ENCODE peak calls at places on chromosomes 2 and 18, in ten cellular contexts. Q, U, N, R, D, L, T, O, G and W are unnamed samples.

GRCh38 chr2:112713585-112713925 is 7.3 kb upstream of the NT5DC4 start:
- DNase-seq in D (no peak), T (no peak), G (no peak), U (no peak), N (no peak), L (no peak), Q (no peak), O (no peak), R (no peak), W (no peak)

GRCh38 chr18:10170375-10170774 is 256.6 kb downstream of the VAPA start:
- DNase-seq in D (no peak), O (no peak), U (peak), T (no peak), R (no peak), G (no peak), Q (no peak), L (no peak), N (no peak), W (no peak)

GRCh38 chr18:58046794-58047555 is 2.9 kb downstream of the NEDD4L start:
- DNase-seq in O (no peak), N (no peak), L (no peak), U (no peak), D (no peak), G (no peak), T (no peak), Q (no peak), R (no peak), W (no peak)

GRCh38 chr2:144523606-144524131 is 3.8 kb upstream of the ZEB2 start:
- DNase-seq in G (no peak), O (no peak), L (no peak), D (no peak), T (no peak), U (no peak), N (no peak), R (no peak), Q (peak), W (no peak)

GRCh38 chr18:35938562-35938961 is 33.9 kb upstream of the RMP24 start:
- DNase-seq in R (no peak), L (no peak), D (no peak), T (no peak), U (peak), O (no peak), G (no peak), N (no peak), Q (no peak), W (no peak)

GRCh38 chr2:242038928-242039341 is 169.4 kb downstream of the RTP5 start:
- DNase-seq in R (no peak), T (no peak), L (no peak), N (no peak), D (no peak), G (no peak), Q (no peak), O (no peak), U (no peak), W (no peak)

GRCh38 chr2:21486445-21486844 is 362.7 kb downstream of the TDRD15 start:
- DNase-seq in Q (no peak), R (no peak), N (no peak), O (no peak), G (no peak), D (no peak), U (no peak), T (no peak), L (no peak), W (no peak)

GRCh38 chr2:183248866-183249567 is 124.8 kb downstream of the NUP35 start:
- DNase-seq in R (no peak), G (no peak), U (peak), O (peak), Q (peak), N (no peak), T (no peak), D (no peak), L (no peak), W (no peak)

GRCh38 chr18:12659904-12660605 is 2.1 kb upstream of the SPIRE1 start:
- DNase-seq in Q (peak), D (no peak), U (peak), R (no peak), O (peak), T (no peak), N (peak), G (peak), L (no peak), W (no peak)

GRCh38 chr2:152176113-152176714 is 651 bp upstream of the STAM2 start:
- DNase-seq in L (no peak), T (no peak), U (peak), G (no peak), Q (no peak), R (no peak), O (no peak), D (no peak), N (no peak), W (no peak)

GRCh38 chr2:225573603-225574002 is 174.1 kb downstream of the NYAP2 start:
- DNase-seq in N (no peak), R (no peak), G (no peak), O (no peak), L (no peak), Q (no peak), D (no peak), T (no peak), U (no peak), W (no peak)

GRCh38 chr2:165803123-165803760 is 9.2 kb upstream of the GALNT3 start:
- DNase-seq in Q (no peak), D (no peak), G (no peak), O (no peak), L (no peak), T (no peak), R (peak), N (no peak), U (peak), W (no peak)

GRCh38 chr2:227772932-227773331 is 27.2 kb downstream of the SCYGR8 start:
- DNase-seq in Q (no peak), N (no peak), R (no peak), T (no peak), D (no peak), U (no peak), L (no peak), O (no peak), G (no peak), W (no peak)

GRCh38 chr2:75729861-75730260 is 19.1 kb upstream of the GCFC2 start:
- DNase-seq in Q (peak), R (no peak), G (no peak), T (no peak), O (no peak), D (no peak), N (no peak), L (no peak), U (peak), W (no peak)

GRCh38 chr2:120818441-120818920 is 82.8 kb downstream of the GLI2 start:
- DNase-seq in N (peak), T (no peak), R (peak), G (no peak), Q (peak), L (no peak), D (no peak), U (peak), O (peak), W (peak)

GRCh38 chr2:105573910-105574655 is 170.6 kb upstream of the NCK2 start:
- DNase-seq in O (no peak), U (no peak), Q (peak), D (no peak), L (no peak), G (no peak), N (no peak), T (no peak), R (no peak), W (no peak)

GRCh38 chr2:31205186-31205585 is 12.1 kb downstream of the CAPN14 start:
- DNase-seq in N (no peak), O (no peak), L (no peak), U (no peak), G (no peak), R (no peak), T (no peak), Q (no peak), D (no peak), W (no peak)

GRCh38 chr2:45390433-45390832 is 220.6 kb downstream of the SRBD1 start:
- DNase-seq in O (no peak), Q (no peak), G (no peak), T (no peak), D (no peak), R (no peak), U (no peak), N (no peak), L (no peak), W (no peak)

GRCh38 chr2:135607561-135607960 is 76.3 kb downstream of the R3HDM1 start:
- DNase-seq in L (no peak), U (peak), Q (no peak), G (no peak), N (no peak), R (peak), O (no peak), D (no peak), T (no peak), W (no peak)

GRCh38 chr2:15633043-15633970 is 41.6 kb downstream of the DDX1 start:
- DNase-seq in G (no peak), Q (no peak), T (no peak), O (no peak), U (no peak), D (no peak), R (no peak), N (no peak), L (no peak), W (no peak)

GRCh38 chr18:13303761-13304364 is 85.3 kb downstream of the LDLRAD4 start:
- DNase-seq in T (no peak), G (no peak), L (no peak), D (no peak), R (no peak), O (no peak), N (no peak), U (no peak), Q (no peak), W (no peak)

GRCh38 chr2:26619096-26619495 is 22.1 kb downstream of the CIB4 start:
- DNase-seq in U (no peak), L (no peak), O (no peak), T (no peak), D (no peak), G (no peak), N (no peak), Q (no peak), R (no peak), W (no peak)

GRCh38 chr2:123451517-123451916 is 573.6 kb upstream of the CNTNAP5 start:
- DNase-seq in N (no peak), T (no peak), U (peak), L (no peak), R (no peak), D (no peak), Q (no peak), O (no peak), G (no peak), W (no peak)